ENCODE peak calls at places on chromosomes 2 and 18, in four cellular contexts. N, X, A and P are unnamed samples.

GRCh38 chr2:240931319-240931949 is 25.3 kb downstream of the CROCC2 start:
- DNase-seq in N (peak; percentile 17), A (no peak), X (no peak), P (peak; percentile 8)

GRCh38 chr2:97670471-97670870 is 958 bp downstream of the C2orf92 start:
- DNase-seq in N (no peak), X (no peak), A (no peak), P (no peak)

GRCh38 chr2:165067958-165068612 is 112.8 kb upstream of the SLC38A11 start:
- DNase-seq in N (peak; percentile 86), X (no peak), A (peak; percentile 3), P (peak; percentile 44)

GRCh38 chr18:35703043-35703688 is 121.6 kb downstream of the GALNT1 start:
- DNase-seq in X (no peak), N (no peak), A (no peak), P (no peak)

GRCh38 chr2:111665011-111665410 is 219.0 kb downstream of the ANAPC1 start:
- DNase-seq in A (no peak), X (no peak), N (no peak), P (no peak)

GRCh38 chr2:169010633-169011460 is 20.3 kb downstream of the ABCB11 start:
- DNase-seq in A (no peak), N (no peak), X (no peak), P (no peak)

GRCh38 chr2:241964133-241964532 is 94.6 kb downstream of the RTP5 start:
- DNase-seq in A (no peak), N (no peak), X (no peak), P (no peak)

GRCh38 chr2:118169359-118170005 is 81.2 kb downstream of the INSIG2 start:
- DNase-seq in N (no peak), A (no peak), X (no peak), P (no peak)

GRCh38 chr2:120415060-120415459 is 69.1 kb downstream of the INHBB start:
- DNase-seq in A (no peak), N (no peak), X (no peak), P (no peak)

GRCh38 chr2:7567646-7568045 is 650.4 kb downstream of the RNF144A start:
- DNase-seq in X (peak; percentile 9), A (no peak), N (no peak), P (no peak)

GRCh38 chr18:45282101-45282812 is 333.0 kb upstream of the SLC14A2 start:
- DNase-seq in A (no peak), N (no peak), X (no peak), P (no peak)

GRCh38 chr2:60483400-60483799 is 70.1 kb downstream of the BCL11A start:
- DNase-seq in X (no peak), N (no peak), A (peak; percentile 39), P (no peak)

GRCh38 chr2:237299897-237300296 is 114.1 kb downstream of the COL6A3 start:
- DNase-seq in A (peak; percentile 95), N (no peak), X (no peak), P (no peak)

GRCh38 chr2:17035010-17035409 is 369.4 kb upstream of the CYRIA start:
- DNase-seq in A (peak; percentile 33), X (no peak), N (no peak), P (no peak)

GRCh38 chr2:37786854-37787253 is 115.4 kb upstream of the CDC42EP3 start:
- DNase-seq in N (no peak), X (no peak), A (no peak), P (no peak)

GRCh38 chr2:52343010-52343409 is 1311.1 kb upstream of the NRXN1 start:
- DNase-seq in X (no peak), A (no peak), N (no peak), P (no peak)

GRCh38 chr2:66418381-66418780 is 16.5 kb upstream of the MEIS1 start:
- DNase-seq in X (no peak), N (no peak), A (no peak), P (no peak)

GRCh38 chr18:79507546-79508480 is 112.1 kb downstream of the NFATC1 start:
- DNase-seq in A (no peak), N (peak; percentile 80), X (no peak), P (no peak)

DNA sequence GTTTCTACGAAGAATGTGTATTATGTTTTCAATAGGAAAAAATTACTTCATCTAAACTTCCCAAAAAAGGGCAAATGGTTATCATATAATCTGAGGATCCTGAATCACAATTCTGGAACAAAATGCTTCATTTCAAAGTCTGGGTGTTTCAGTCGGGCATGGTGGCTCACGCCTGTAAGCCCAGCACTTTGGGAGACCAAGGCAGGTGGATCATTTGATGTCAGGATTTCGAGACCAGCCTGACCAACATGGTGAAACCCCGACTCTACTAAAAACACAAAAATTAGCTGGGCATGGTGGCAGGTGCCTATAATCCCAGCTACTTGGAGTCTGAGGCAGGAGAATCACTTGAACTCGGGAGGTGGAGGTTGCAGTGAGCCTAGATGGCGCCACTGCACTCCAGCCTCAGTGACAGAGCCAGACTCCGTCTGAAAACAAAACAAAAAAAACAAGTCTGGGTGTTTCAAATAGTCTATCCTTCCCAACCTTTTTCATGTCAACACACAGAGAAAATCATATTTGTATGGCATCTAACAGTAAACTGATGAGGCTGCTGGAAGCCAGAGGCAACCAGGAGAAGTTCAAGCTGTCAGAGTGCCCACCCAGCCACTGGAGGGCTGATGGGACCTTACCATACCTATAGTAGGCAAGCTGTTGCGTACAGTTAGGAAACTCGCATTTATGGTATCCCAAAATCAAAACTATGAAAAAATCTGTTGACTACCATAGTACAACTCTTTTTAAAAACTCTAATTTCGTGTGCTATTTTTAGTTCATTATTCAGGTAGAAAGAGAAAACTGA is 14.6 kb downstream of the NBAS start:
- DNase-seq in N (no peak), A (no peak), X (no peak), P (no peak)
- TF ChIP-seq CTCF in N (no peak), A (no peak), X (no peak), P (peak; percentile 31)

DNA sequence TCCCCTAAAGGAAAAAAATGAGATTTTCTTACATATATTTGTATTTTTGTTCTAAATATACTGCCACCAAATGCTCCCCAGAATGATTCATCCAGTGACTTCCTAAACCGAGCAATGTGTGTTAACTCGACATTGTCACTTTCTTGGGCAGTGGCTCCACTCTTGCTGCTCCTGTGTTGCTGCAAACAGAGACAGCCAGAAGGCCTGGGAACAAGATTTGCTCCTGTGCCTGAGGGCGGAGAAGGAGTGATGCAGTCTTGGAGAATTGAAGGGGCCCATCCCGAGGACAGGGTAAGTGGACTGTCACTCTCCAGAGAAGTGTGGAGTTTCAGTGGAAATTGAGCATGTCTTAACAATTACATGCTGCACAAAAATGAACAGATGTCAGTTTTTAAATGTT is 32.7 kb downstream of the DSG4 start:
- DNase-seq in X (no peak), A (no peak), N (no peak), P (no peak)
- TF ChIP-seq CTCF in X (no peak), A (no peak), N (no peak), P (no peak)

DNA sequence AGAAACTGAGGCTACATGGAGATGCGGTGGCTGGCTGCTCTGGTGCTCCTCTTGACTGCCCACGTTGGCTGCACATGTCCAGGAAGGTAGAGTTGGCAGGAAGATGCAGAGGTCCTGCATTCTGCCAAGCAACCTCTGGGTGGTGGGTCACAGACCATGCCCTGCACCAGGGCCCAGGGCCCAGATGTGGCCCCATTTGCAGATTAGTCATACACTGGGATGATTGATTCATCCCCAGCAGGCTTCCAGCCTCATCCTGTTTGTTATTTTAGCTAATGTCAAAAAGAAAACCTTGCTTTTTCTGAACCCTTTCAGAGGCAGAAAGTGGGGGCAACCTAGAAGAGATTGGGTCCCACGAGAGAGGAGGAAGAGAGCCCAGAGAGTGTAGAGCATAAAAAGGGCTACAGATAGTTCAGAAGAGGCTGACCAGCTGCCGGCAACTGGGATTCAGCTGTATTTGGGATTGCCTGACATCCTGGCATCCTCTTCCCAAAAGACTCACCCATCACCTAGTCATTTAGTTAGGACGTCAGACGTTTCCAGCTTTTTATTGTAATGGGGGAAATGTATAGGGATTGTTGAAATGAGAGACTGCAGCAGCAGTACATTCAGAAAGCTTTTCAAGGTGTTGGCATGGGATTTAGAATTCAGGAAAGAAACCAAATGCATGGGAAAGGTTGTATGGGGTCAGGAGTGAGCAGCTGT is 101.9 kb downstream of the CTIF start:
- DNase-seq in X (no peak), A (no peak), N (peak; percentile 26), P (no peak)
- TF ChIP-seq CTCF in X (no peak), A (no peak), N (no peak), P (no peak)

GRCh38 chr2:128377071-128377910 is 58.6 kb upstream of the HS6ST1 start:
- DNase-seq in X (no peak), A (no peak), N (peak; percentile 33), P (no peak)

GRCh38 chr2:128375454-128375853 is 56.8 kb upstream of the HS6ST1 start:
- DNase-seq in N (peak; percentile 32), X (no peak), A (no peak), P (no peak)

GRCh38 chr2:128374711-128375413 is 56.2 kb upstream of the HS6ST1 start:
- DNase-seq in A (no peak), N (peak; percentile 63), X (no peak), P (no peak)

GRCh38 chr2:128378231-128379020 is 59.8 kb upstream of the HS6ST1 start:
- DNase-seq in N (peak; percentile 30), X (no peak), A (no peak), P (no peak)

DNA sequence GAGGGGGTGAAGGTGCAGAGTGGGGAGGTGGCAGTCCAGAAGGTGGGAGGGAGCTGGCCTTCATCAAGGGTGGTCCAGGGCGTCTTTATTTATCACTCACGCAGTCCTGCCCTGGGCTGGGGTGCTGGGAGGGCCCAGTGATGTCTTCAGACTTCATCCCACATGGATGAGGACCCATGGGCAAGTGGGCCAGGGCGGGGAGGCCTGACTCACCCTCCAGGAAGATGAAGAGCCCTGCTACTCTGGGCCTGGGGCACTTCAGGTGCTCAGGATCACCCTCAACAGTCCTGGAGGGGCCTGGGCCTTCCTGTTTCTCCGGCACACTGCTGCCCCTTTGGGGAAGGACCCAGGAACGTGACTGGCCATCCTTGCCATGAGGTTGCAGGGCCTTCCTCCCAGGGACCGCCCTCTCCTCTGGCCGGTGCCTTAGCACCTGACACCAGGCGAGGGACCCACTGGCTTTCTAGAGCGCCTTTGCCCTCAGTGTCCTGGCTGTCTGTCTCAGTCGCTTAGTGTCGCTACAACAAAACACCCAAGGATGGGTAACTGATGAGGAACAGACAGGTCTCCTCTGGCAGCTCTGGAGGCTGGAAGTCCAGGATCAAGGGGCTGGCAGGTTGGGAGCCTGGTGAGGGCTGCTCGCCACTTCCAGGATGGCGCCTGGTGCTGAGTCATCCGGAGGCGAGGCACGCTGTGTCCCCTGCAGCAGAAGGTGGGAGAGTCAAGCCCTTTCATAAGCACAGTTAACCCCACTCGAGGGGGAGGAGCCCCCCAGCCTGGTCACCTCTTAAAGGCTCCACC is 57.8 kb upstream of the HS6ST1 start:
- DNase-seq in A (no peak), X (no peak), N (peak; percentile 28), P (no peak)
- TF ChIP-seq CTCF in A (no peak), X (no peak), N (no peak), P (no peak)